ENCODE peak calls at places on chromosomes 16 and 17, in ten cellular contexts. I is substantia nigra; J is nucleus accumbens; M is osteocyte; L is ovary; Y is amniotic epithelial cell; W is non-pigmented ciliary epithelial cell; C is stimulated activated CD8-positive, alpha-beta memory T cell treated with anti-CD3 and anti-CD28 coated beads, Interleukin-15, amount 100 ng/mL, for 48 hours; P is activated gamma-delta T cell treated with Interleukin-2 at 50 U/mL for 16 hours; B is cardiac muscle cell. F is an unnamed sample.

GRCh38 chr16:49473131-49473530 is 99.5 kb downstream of the C16orf78 start:
- DNase-seq in I (no peak), J (no peak), M (peak), L (peak), Y (no peak), W (no peak), C (no peak), P (no peak), B (no peak), F (peak)

GRCh38 chr16:80708823-80709222 is 95.6 kb downstream of the CDYL2 start:
- DNase-seq in I (no peak), J (no peak), M (no peak), L (no peak), Y (no peak), W (no peak), C (no peak), P (no peak), B (no peak), F (no peak)

GRCh38 chr16:10388987-10389386 is 3.1 kb downstream of the ATF7IP2 start:
- DNase-seq in I (no peak), J (no peak), M (no peak), L (no peak), Y (no peak), W (no peak), C (no peak), P (no peak), B (no peak), F (no peak)

GRCh38 chr16:47136101-47136820 is 7.5 kb downstream of the NETO2 start:
- DNase-seq in I (no peak), J (no peak), M (no peak), L (no peak), Y (peak), W (no peak), C (no peak), P (no peak), B (no peak), F (no peak)

GRCh38 chr16:56606071-56606687 is 2.2 kb upstream of the MT2A start:
- DNase-seq in I (peak), J (no peak), M (no peak), L (peak), Y (peak), W (no peak), C (no peak), P (no peak), B (no peak), F (no peak)

GRCh38 chr16:9090101-9090959 is 1.1 kb upstream of the HAPSTR1 start:
- DNase-seq in I (peak), J (no peak), M (peak), L (peak), Y (no peak), W (no peak), C (no peak), P (peak), B (peak), F (peak)

GRCh38 chr17:13134106-13134505 is 116.3 kb upstream of the ELAC2 start:
- DNase-seq in I (no peak), J (no peak), M (no peak), L (no peak), Y (no peak), W (no peak), C (no peak), P (no peak), B (no peak), F (no peak)

GRCh38 chr16:66141885-66142284 is 224.6 kb upstream of the CDH5 start:
- DNase-seq in I (no peak), J (no peak), M (no peak), L (no peak), Y (no peak), W (no peak), C (no peak), P (no peak), B (peak), F (no peak)

GRCh38 chr16:67915831-67916723 is 15.6 kb downstream of the CTRL start:
- DNase-seq in I (no peak), J (no peak), M (no peak), L (no peak), Y (no peak), W (no peak), C (no peak), P (no peak), B (no peak), F (no peak)

GRCh38 chr17:31580331-31581021 is 189.0 kb downstream of the RAB11FIP4 start:
- DNase-seq in I (no peak), J (no peak), M (no peak), L (no peak), Y (peak), W (no peak), C (no peak), P (no peak), B (no peak), F (no peak)

GRCh38 chr17:11882716-11883115 is 114.6 kb downstream of the ZNF18 start:
- DNase-seq in I (no peak), J (no peak), M (no peak), L (no peak), Y (no peak), W (no peak), C (no peak), P (no peak), B (no peak), F (no peak)

GRCh38 chr16:49875812-49876715 is 20.2 kb upstream of the ZNF423 start:
- DNase-seq in I (no peak), J (no peak), M (no peak), L (peak), Y (no peak), W (no peak), C (no peak), P (no peak), B (no peak), F (no peak)

GRCh38 chr17:79081571-79082276 is 7.1 kb downstream of the ENGASE start:
- DNase-seq in I (no peak), J (no peak), M (no peak), L (no peak), Y (no peak), W (no peak), C (no peak), P (no peak), B (no peak), F (no peak)

GRCh38 chr16:76705883-76706282 is 428.7 kb downstream of the CNTNAP4 start:
- DNase-seq in I (no peak), J (no peak), M (no peak), L (no peak), Y (no peak), W (no peak), C (no peak), P (no peak), B (no peak), F (no peak)

GRCh38 chr17:62906881-62907280 is 59.2 kb upstream of the TANC2 start:
- DNase-seq in I (no peak), J (no peak), M (peak), L (no peak), Y (no peak), W (no peak), C (no peak), P (no peak), B (no peak), F (no peak)

GRCh38 chr17:10633738-10634379 is 23.2 kb downstream of the MYH3 start:
- DNase-seq in I (no peak), J (no peak), M (no peak), L (no peak), Y (no peak), W (no peak), C (no peak), P (no peak), B (no peak), F (no peak)

GRCh38 chr16:75566040-75566888 is at the start of gene GABARAPL2:
- DNase-seq in I (peak), J (peak), M (peak), L (peak), Y (peak), W (no peak), C (peak), P (peak), B (peak), F (peak)

GRCh38 chr17:59627269-59627668 is 7.6 kb downstream of the CLTC start:
- DNase-seq in I (no peak), J (no peak), M (no peak), L (no peak), Y (peak), W (no peak), C (no peak), P (no peak), B (no peak), F (no peak)

GRCh38 chr17:8447816-8448215 is 12.1 kb downstream of the NDEL1 start:
- DNase-seq in I (no peak), J (no peak), M (no peak), L (no peak), Y (no peak), W (no peak), C (no peak), P (no peak), B (peak), F (no peak)

GRCh38 chr17:48055531-48056245 is 7.5 kb downstream of the NFE2L1 start:
- DNase-seq in I (no peak), J (no peak), M (no peak), L (peak), Y (peak), W (no peak), C (peak), P (no peak), B (no peak), F (no peak)

GRCh38 chr17:488993-489757 is 136.6 kb upstream of the RPH3AL start:
- DNase-seq in I (no peak), J (no peak), M (no peak), L (peak), Y (peak), W (no peak), C (no peak), P (no peak), B (peak), F (no peak)

GRCh38 chr17:59381716-59382570 is 50.5 kb downstream of the YPEL2 start:
- DNase-seq in I (peak), J (peak), M (no peak), L (no peak), Y (peak), W (no peak), C (no peak), P (no peak), B (no peak), F (no peak)

GRCh38 chr16:56743840-56744239 is 13.9 kb downstream of the NUP93 start:
- DNase-seq in I (no peak), J (no peak), M (no peak), L (no peak), Y (no peak), W (no peak), C (no peak), P (no peak), B (peak), F (no peak)

GRCh38 chr17:37650419-37651003 is 7.3 kb upstream of the DDX52 start:
- DNase-seq in I (no peak), J (no peak), M (no peak), L (no peak), Y (peak), W (no peak), C (no peak), P (no peak), B (peak), F (no peak)

GRCh38 chr16:77169650-77170236 is 21.2 kb upstream of the MON1B start:
- DNase-seq in I (no peak), J (no peak), M (no peak), L (no peak), Y (peak), W (no peak), C (peak), P (peak), B (peak), F (no peak)

GRCh38 chr16:24088011-24088410 is 168.1 kb upstream of the CACNG3 start:
- DNase-seq in I (no peak), J (no peak), M (no peak), L (no peak), Y (no peak), W (no peak), C (no peak), P (no peak), B (peak), F (no peak)

GRCh38 chr16:84042879-84043485 is 387 bp upstream of the SLC38A8 start:
- DNase-seq in I (no peak), J (no peak), M (no peak), L (no peak), Y (no peak), W (no peak), C (no peak), P (no peak), B (peak), F (no peak)

GRCh38 chr17:79109584-79109983 is 35.0 kb downstream of the ENGASE start:
- DNase-seq in I (no peak), J (no peak), M (no peak), L (no peak), Y (no peak), W (no peak), C (no peak), P (no peak), B (no peak), F (no peak)

GRCh38 chr16:54142787-54143186 is 143.8 kb downstream of the IRX3 start:
- DNase-seq in I (no peak), J (no peak), M (no peak), L (no peak), Y (no peak), W (no peak), C (no peak), P (no peak), B (no peak), F (no peak)

GRCh38 chr16:4263504-4264436 is 9.1 kb downstream of the TFAP4 start:
- DNase-seq in I (no peak), J (no peak), M (peak), L (peak), Y (peak), W (no peak), C (no peak), P (no peak), B (peak), F (peak)

GRCh38 chr17:79192503-79193500 is 118.2 kb downstream of the ENGASE start:
- DNase-seq in I (peak), J (no peak), M (no peak), L (peak), Y (peak), W (no peak), C (no peak), P (no peak), B (peak), F (peak)

GRCh38 chr16:87464691-87465300 is 28.0 kb downstream of the ZCCHC14 start:
- DNase-seq in I (peak), J (no peak), M (no peak), L (peak), Y (peak), W (peak), C (peak), P (no peak), B (peak), F (no peak)

GRCh38 chr17:7674934-7675333 is 12.4 kb downstream of the TP53 start:
- DNase-seq in I (no peak), J (no peak), M (no peak), L (no peak), Y (no peak), W (no peak), C (no peak), P (no peak), B (no peak), F (no peak)

GRCh38 chr17:66200685-66201092 is 8.8 kb upstream of the CEP112 start:
- DNase-seq in I (peak), J (no peak), M (no peak), L (no peak), Y (peak), W (peak), C (no peak), P (no peak), B (peak), F (no peak)

GRCh38 chr17:29384901-29385300 is 5.3 kb upstream of the TAOK1 start:
- DNase-seq in I (no peak), J (no peak), M (no peak), L (no peak), Y (no peak), W (no peak), C (no peak), P (no peak), B (no peak), F (no peak)

GRCh38 chr17:79646721-79647455 is 36.0 kb upstream of the RBFOX3 start:
- DNase-seq in I (no peak), J (no peak), M (no peak), L (no peak), Y (no peak), W (no peak), C (no peak), P (no peak), B (no peak), F (peak)

F was measured in type B pancreatic cell.